ENCODE peak calls at places on chromosome 17, in eight cellular contexts. V is keratinocyte, R is GM12878, U is fibroblast of lung, K is H1, L is GM23338, N is GM23248, F is astrocyte. Y is an unnamed sample.

GRCh38 chr17:81083125-81083765 is 48.3 kb downstream of the BAIAP2 start:
- DNase-seq in V (no peak), R (no peak), U (no peak), K (no peak), L (no peak), N (no peak), F (no peak), Y (no peak)

GRCh38 chr17:56819431-56820145 is 14.1 kb downstream of the C17orf67 start:
- DNase-seq in V (no peak), R (peak), U (peak), K (peak), L (peak), N (peak), F (peak), Y (peak)

GRCh38 chr17:71869293-71869692 is 251.5 kb upstream of the SOX9 start:
- DNase-seq in V (no peak), R (no peak), U (no peak), K (no peak), L (no peak), N (no peak), F (no peak), Y (no peak)

GRCh38 chr17:55420776-55421178 is 858 bp downstream of the MMD start:
- DNase-seq in V (no peak), R (no peak), U (peak), K (no peak), L (peak), N (peak), F (no peak), Y (peak)

GRCh38 chr17:34647511-34647910 is 68.1 kb downstream of the TMEM132E start:
- DNase-seq in V (no peak), R (no peak), U (no peak), K (no peak), L (no peak), N (no peak), F (no peak), Y (no peak)

GRCh38 chr17:82623707-82624106 is 24.5 kb downstream of the WDR45B start:
- DNase-seq in V (no peak), R (no peak), U (no peak), K (no peak), L (no peak), N (no peak), F (no peak), Y (no peak)

GRCh38 chr17:44362964-44363612 is 565 bp downstream of the FAM171A2 start:
- DNase-seq in V (no peak), R (no peak), U (no peak), K (no peak), L (peak), N (peak), F (no peak), Y (no peak)

GRCh38 chr17:41518789-41519449 is at the start of gene KRT15:
- DNase-seq in V (no peak), R (no peak), U (no peak), K (no peak), L (no peak), N (peak), F (no peak), Y (peak)

GRCh38 chr17:15334266-15334665 is 7.1 kb downstream of the TEKT3 start:
- DNase-seq in V (no peak), R (no peak), U (no peak), K (no peak), L (no peak), N (no peak), F (no peak), Y (no peak)
- H3K4me2 ChIP-seq in V (no peak), R (no peak), U (no peak), K (no peak), L (no peak), N (no peak), F (no peak), Y (no peak)

GRCh38 chr17:2723505-2723996 is 12.0 kb upstream of the CLUH start:
- DNase-seq in V (no peak), R (no peak), U (no peak), K (peak), L (peak), N (no peak), F (no peak), Y (no peak)
- H2AFZ ChIP-seq in V (no peak), R (no peak), U (no peak), K (no peak), L (no peak), N (no peak), F (no peak), Y (no peak)

DNA sequence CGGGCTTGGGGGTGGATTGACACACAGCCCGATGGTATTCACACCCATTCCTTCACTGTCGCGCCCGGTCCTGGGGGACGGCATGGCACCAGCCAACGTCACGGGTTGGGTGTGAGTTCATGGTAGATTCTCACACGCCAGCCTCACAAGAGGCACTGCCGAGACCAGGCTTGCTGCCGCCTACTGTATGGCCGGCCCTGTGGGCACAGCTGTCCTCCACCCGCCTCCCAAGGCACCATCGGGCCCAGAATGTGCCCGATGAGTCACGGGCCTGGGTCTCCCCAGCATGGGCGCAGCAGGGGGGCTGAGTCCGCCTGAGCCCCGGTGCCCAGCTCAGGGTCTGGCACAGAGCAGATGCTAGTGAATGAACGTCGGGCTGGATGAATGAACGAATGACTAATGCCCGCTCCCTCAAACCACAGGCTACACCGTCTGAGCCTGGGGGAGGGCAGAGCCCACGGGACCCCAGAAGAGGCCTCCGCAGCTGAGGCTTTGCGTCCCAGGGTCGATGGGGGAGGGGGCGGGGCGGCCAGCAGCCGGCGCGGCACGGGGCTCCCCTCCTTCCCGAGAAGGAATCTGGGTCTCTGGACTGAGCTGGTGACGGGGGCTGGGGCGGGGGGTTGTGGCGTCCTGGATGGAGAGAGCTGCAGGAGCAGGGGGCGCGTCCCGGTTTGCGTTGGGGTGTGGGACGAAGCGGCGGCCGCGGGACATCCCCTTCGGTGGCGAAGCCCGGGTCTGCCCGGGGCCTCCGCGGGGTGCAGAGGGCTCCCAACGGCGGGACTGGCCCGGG is 829 bp downstream of the PITPNM3 start:
- DNase-seq in V (peak), R (no peak), U (peak), K (no peak), L (peak), N (peak), F (peak), Y (peak)
- TF ChIP-seq EZH2 in V (no peak), R (peak), U (peak), K (no peak), L (peak), N (no peak), F (no peak), Y (no peak)

DNA sequence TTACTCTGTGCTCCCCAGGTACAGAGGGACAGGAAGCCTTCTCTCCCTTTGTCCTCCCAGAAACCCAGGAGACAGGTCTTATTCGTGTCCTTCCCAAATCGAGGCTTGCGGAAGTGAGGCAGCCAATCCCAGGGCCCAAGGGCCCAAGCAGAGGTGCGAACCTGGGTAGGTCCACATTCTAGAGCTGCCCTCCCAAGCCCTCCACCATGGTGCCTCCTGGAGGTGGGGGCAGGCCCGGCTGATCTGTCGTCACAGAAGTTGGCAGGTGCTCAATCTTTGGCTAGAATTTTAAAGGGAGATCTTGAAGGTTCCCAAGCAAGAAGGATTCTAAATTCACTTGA is 21.5 kb downstream of the MRC2 start:
- DNase-seq in V (no peak), R (no peak), U (no peak), K (no peak), L (peak), N (no peak), F (no peak), Y (no peak)
- H3K4me2 ChIP-seq in V (no peak), R (no peak), U (peak), K (no peak), L (no peak), N (no peak), F (no peak), Y (no peak)

GRCh38 chr17:58341861-58342475 is 10.0 kb downstream of the SUPT4H1 start:
- DNase-seq in V (no peak), R (no peak), U (no peak), K (no peak), L (no peak), N (no peak), F (no peak), Y (no peak)

GRCh38 chr17:58338907-58339774 is 10.5 kb upstream of the TSPOAP1 start:
- DNase-seq in V (no peak), R (peak), U (peak), K (no peak), L (peak), N (peak), F (peak), Y (no peak)

GRCh38 chr17:58340623-58340876 is 11.5 kb downstream of the SUPT4H1 start:
- DNase-seq in V (no peak), R (no peak), U (no peak), K (no peak), L (no peak), N (no peak), F (no peak), Y (no peak)

GRCh38 chr17:58338454-58338841 is 9.9 kb upstream of the TSPOAP1 start:
- DNase-seq in V (no peak), R (no peak), U (no peak), K (no peak), L (no peak), N (no peak), F (no peak), Y (no peak)

GRCh38 chr17:58339775-58340622 is 11.4 kb upstream of the TSPOAP1 start:
- DNase-seq in V (no peak), R (no peak), U (no peak), K (no peak), L (no peak), N (no peak), F (no peak), Y (no peak)
- H2AFZ ChIP-seq in V (no peak), R (no peak), U (no peak), K (no peak), L (peak), N (peak), F (peak), Y (no peak)

DNA sequence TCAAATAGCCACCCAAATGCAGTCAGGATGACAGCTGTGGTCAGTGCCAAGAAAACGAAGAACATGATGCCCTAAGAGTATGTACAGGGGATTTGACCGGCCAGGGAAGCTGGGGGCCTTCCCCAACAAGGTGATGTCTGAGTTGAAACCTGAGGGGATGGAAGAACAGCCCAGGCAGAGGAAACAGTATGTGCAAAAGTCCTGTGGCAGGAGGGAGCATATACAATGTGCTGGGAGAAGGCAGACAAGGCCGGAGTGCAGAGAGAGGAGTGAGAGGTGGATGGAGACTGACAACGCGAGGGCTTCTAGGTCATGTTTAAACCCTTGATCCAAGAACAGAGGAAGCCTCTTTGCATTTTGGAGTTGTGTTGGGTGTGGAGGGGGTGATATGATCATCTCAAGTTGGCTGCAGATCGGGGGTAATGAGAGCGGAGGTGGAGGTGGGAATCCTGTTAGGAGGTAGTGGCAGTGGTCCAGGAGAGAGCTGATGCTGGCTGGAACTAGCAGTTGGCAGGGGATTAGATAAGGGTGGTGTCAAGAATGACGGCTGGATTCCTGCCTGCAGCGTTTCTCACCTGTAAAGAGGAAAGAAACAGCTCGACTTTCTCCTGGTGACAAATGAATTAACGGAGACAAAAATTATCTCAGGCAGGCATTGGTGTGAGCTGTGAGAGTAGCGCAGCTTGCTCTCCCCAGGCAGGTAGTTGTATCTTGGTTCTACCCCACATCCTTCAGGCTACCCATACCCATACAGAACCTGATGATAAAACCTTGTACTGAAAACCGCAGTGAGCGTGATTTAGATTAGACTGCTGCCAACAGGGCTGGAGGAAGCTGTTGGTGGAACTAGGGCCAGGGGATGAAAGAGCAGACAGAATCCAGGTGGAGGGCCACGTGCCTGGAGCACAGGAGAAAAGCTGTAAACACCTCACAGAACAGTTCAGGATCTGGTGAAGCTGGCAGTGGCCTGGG is 37.2 kb upstream of the NGFR start:
- DNase-seq in V (no peak), R (no peak), U (no peak), K (no peak), L (no peak), N (no peak), F (no peak), Y (peak)
- TF ChIP-seq EZH2 in V (peak), R (no peak), U (no peak), K (no peak), L (no peak), N (no peak), F (no peak), Y (no peak)

DNA sequence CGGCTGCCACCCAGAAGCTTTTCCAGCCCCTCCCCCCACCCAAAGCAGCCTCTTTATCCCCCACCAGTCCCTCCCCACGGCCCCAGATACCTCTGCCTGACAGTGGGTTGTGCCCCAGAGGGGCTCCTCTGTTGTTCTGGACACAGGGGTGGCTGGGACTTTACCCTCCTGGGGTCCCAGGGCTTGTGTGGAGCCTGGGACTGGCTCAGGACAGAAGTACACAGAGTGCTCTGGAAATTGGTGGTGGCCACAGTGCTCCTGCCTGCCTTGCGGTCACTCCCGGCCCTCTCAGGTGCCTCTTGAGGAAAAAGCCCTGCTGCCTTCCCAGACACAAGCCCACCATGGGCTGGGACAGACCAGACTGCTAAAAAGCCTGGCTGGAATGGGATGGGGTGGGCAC is 68.2 kb downstream of the RAB11FIP4 start:
- DNase-seq in V (no peak), R (no peak), U (no peak), K (no peak), L (no peak), N (no peak), F (no peak), Y (no peak)
- H3K4me2 ChIP-seq in V (no peak), R (no peak), U (no peak), K (no peak), L (no peak), N (no peak), F (no peak), Y (no peak)

DNA sequence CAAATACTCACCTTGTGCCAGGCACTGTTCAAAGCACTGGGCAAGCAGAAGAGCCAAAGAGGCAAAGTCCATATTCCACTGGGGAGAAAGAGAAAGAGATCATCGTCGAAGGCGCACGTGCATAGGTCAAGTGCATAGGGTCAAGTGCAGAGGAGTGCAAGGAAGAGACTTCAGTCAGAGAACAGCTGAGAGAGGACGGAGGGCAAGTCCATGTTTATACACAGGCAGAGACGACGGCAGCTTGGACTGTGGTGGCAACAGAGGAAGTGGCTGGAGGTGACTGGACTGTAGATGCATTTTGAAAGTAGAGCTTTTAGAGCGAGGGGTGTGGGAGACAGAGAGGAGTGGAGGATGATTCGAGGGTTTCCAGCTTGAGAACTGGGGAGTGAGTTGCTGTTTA is 74.7 kb upstream of the SDK2 start:
- DNase-seq in V (no peak), R (no peak), U (no peak), K (no peak), L (no peak), N (no peak), F (no peak), Y (no peak)
- H2AFZ ChIP-seq in V (no peak), R (no peak), U (no peak), K (no peak), L (peak), N (no peak), F (no peak), Y (no peak)

DNA sequence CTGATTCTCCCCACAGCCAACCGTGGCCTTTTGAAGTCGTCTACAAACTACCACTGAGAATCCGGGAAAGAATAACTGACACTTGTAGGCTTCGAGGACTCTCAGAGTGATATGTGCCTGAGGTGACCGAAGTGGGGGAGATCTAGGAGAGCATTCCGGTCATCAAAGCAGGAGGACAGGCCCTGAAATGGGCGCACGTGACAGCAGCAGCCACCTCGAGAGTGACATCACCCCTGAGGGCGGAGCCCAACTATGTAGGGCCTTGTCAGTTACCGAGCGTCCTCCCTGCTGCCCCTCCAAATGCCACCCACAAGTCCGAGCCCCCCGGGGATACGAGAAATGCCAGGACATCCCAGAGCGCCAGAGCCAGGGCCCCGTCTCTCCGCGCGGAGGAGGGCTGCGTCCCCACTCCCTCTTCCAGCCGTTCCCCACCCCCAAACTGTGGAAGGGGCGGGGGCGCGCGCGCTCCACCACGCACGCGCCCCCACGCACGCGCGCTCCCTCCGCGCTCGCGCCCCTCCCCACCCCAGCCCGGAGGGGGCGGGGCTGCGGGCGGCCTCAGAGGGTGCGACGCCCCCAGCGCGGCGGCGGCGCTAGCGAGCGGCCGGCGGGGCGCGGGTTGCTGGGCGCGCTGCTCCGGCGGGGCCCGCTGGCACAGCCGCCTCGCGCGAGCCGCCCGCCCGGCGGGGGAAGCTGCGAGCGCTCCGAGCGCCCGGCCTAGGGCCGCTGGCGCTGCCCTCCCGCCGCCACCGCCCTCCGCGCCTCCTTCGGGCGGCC is at the start of gene TANC2:
- DNase-seq in V (no peak), R (peak), U (peak), K (peak), L (peak), N (peak), F (peak), Y (peak)
- TF ChIP-seq EZH2 in V (no peak), R (no peak), U (no peak), K (no peak), L (no peak), N (no peak), F (no peak), Y (no peak)